ENCODE peak calls at places on chromosomes 7 and 10, in nine cellular contexts. B is stromal cell of bone marrow; I is K562; J is body of pancreas; C is NCI-H2081; F is activated CD8-positive, alpha-beta memory T cell treated with anti-CD3 and anti-CD28 coated beads, Interleukin-2, amount 50 U/mL, for 48 hours; G is EL; E is smooth muscle cell of the brain vasculature; X is psoas muscle. V is an unnamed sample.

GRCh38 chr10:69272620-69273019 is 5.7 kb upstream of the HK1 start:
- DNase-seq in I (no peak), B (no peak), J (no peak), X (no peak), C (no peak), G (peak), F (no peak), E (no peak), V (no peak)

GRCh38 chr10:93707623-93708022 is 5.2 kb upstream of the FRA10AC1 start:
- DNase-seq in X (no peak), F (no peak), C (no peak), B (no peak), J (no peak), E (no peak), I (no peak), G (no peak), V (no peak)

GRCh38 chr7:39811161-39811614 is 138.9 kb upstream of the CDK13 start:
- DNase-seq in I (no peak), F (no peak), G (peak), X (no peak), E (no peak), C (peak), B (peak), J (no peak), V (no peak)

GRCh38 chr10:43076311-43076875 is 476 bp upstream of the RET start:
- DNase-seq in G (no peak), B (no peak), J (no peak), C (no peak), I (peak), E (no peak), F (no peak), X (peak), V (no peak)

GRCh38 chr10:92997620-92998019 is 63.0 kb upstream of the CYP26C1 start:
- DNase-seq in G (peak), F (no peak), J (no peak), E (no peak), B (peak), C (no peak), X (no peak), I (no peak), V (no peak)

GRCh38 chr10:70331486-70332268 is 47.9 kb upstream of the NPFFR1 start:
- DNase-seq in G (peak), I (peak), F (no peak), E (peak), B (peak), C (peak), J (peak), X (peak), V (peak)

GRCh38 chr7:108525327-108525984 is 479 bp downstream of the PNPLA8 start:
- DNase-seq in I (peak), B (peak), J (no peak), G (peak), C (peak), X (no peak), F (no peak), E (no peak), V (peak)

GRCh38 chr7:37765872-37766525 is 82.4 kb upstream of the NME8 start:
- DNase-seq in C (no peak), G (no peak), I (no peak), X (no peak), B (no peak), J (no peak), F (no peak), E (no peak), V (no peak)

GRCh38 chr10:116312534-116312933 is 11.7 kb upstream of the CCDC172 start:
- DNase-seq in C (no peak), X (no peak), G (no peak), I (no peak), J (no peak), E (no peak), F (no peak), B (no peak), V (no peak)

GRCh38 chr7:151518105-151518780 is 1.5 kb downstream of the RHEB start:
- DNase-seq in J (peak), I (no peak), C (peak), E (no peak), B (peak), X (peak), F (peak), G (peak), V (peak)

GRCh38 chr10:86520871-86521619 is 547 bp downstream of the WAPL start:
- DNase-seq in E (no peak), G (peak), X (peak), J (peak), C (peak), B (peak), F (peak), I (peak), V (peak)

V was measured in colonic mucosa.